ENCODE peak calls at places on chromosome X, in five cellular contexts. P is A549, W is K562, L is H1, M is HepG2. G is an unnamed sample.
A peak's percentile ranks its signal among the peaks of the same experiment; 100 is the strongest.

GRCh38 chrX:16488959-16489358 is 161.0 kb upstream of the S100G start:
- DNase-seq in P (no peak), W (no peak), L (no peak), M (no peak), G (peak; percentile 41)

GRCh38 chrX:96985046-96985445 is 101.3 kb downstream of the RPA4 start:
- DNase-seq in P (no peak), W (no peak), L (no peak), M (no peak), G (peak; percentile 25)

GRCh38 chrX:53320543-53321215 is 39.3 kb upstream of the IQSEC2 start:
- DNase-seq in P (no peak), W (no peak), L (no peak), M (no peak), G (no peak)

GRCh38 chrX:153662266-153662665 is 11.3 kb downstream of the PNCK start:
- DNase-seq in P (no peak), W (no peak), L (peak; percentile 76), M (peak; percentile 48), G (peak; percentile 15)

GRCh38 chrX:112536544-112536943 is 143.2 kb downstream of the LHFPL1 start:
- DNase-seq in P (no peak), W (no peak), L (peak; percentile 43), M (no peak), G (no peak)

GRCh38 chrX:57266275-57266674 is 20.2 kb upstream of the FAAH2 start:
- DNase-seq in P (no peak), W (no peak), L (no peak), M (no peak), G (no peak)

GRCh38 chrX:110042521-110042920 is 39.6 kb downstream of the TMEM164 start:
- DNase-seq in P (no peak), W (no peak), L (no peak), M (no peak), G (peak; percentile 42)

GRCh38 chrX:14913241-14913640 is 40.0 kb downstream of the MOSPD2 start:
- DNase-seq in P (no peak), W (no peak), L (no peak), M (no peak), G (peak; percentile 22)

GRCh38 chrX:44876076-44876475 is 3.1 kb downstream of the KDM6A start:
- DNase-seq in P (no peak), W (no peak), L (no peak), M (no peak), G (peak; percentile 37)

DNA sequence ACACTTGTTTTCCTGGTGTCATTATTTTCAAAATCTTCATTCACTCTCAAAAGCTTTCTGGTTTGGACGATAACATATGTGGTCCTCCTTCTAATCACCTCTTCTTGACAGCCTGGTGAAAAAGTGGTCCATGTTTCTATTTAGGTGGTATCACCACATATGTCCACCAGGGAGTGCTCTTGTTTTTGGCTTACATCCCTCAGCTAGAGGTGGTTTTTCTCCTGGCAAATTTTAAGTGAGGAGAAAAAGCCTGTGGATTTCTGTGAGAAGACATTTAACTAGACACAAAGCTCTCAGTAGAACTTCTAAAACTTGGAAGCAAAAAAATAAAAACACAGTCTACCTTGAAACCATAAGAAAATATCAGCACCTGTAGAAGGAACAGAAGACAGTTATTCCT is 58.0 kb upstream of the FRMPD4 start:
- DNase-seq in P (peak; percentile 6), W (peak; percentile 8), L (no peak), M (peak; percentile 2), G (peak; percentile 55)
- TF ChIP-seq MAFK in P (no peak), W (no peak), L (no peak), M (no peak), G (no peak)

DNA sequence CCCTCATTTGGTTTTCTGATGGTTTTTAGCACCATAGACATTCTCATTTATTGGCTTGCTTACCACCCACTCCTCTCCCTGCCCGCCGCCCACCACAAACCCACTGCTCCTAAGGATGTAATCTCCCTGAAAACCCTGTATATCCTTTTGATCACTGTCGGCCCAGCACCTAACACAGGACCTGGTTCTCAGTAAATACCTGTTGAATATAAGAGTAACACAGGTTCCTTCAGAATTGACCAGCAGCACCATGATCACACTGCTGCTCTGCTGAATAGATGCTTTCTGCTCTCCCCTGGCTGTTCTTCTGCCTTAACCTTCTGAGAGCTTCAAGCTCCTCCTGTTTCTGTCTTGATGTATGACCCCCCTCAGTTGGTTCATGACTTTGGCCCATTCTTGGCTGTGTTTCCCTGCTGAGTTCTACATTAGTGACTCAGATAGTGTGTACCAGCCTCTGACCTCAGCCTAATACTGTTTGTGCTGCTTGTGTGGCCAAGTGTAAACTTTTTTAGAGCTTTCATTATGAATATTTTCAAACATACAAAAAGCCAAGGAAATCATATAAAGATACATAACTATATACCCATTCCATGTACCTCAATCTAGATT is 265.3 kb downstream of the FRMPD4 start:
- DNase-seq in P (no peak), W (no peak), L (no peak), M (no peak), G (peak; percentile 26)
- TF ChIP-seq MAFK in P (no peak), W (no peak), L (no peak), M (no peak), G (no peak)

DNA sequence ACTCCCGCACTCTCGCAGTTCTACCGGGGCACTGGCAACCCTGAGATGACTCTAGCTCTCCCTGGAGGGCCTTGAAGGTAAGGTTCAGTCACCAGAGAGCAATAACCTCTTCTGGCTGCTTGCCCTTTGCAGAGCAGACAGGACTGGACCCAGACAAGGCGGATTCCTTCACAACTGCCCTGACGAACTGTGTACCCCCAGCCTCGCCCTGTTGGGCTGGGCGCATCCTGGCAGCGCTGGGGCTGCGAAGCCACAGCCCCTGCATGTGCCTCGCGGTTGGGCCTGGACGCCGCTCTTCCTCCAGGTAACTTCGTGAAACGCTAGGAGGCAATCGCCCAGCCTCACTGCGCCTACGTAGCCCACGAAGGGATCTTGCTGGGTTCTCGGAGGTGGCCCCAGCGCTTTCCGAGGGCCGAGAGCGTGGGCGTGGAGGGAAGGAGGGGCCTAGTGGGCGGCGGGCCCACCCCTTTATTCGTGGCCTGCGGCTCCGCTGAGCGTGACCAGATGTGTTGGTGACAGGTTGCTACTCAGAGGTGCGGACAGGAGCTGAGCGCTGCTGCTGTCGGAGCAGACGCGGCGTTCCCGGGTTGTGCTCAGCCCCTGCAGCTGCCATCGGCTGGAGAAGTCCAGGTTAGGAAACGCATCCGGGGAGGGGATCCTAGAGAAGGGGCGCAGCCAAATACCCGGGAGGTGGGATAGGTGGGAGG is 1.9 kb upstream of the MAMLD1 start:
- DNase-seq in P (no peak), W (no peak), L (peak; percentile 51), M (no peak), G (peak; percentile 26)
- TF ChIP-seq MAFK in P (no peak), W (no peak), L (no peak), M (no peak), G (no peak)

GRCh38 chrX:68232206-68232605 is 201.1 kb downstream of the OPHN1 start:
- DNase-seq in P (no peak), W (no peak), L (no peak), M (no peak), G (no peak)
- TF ChIP-seq MAFK in P (no peak), W (no peak), L (no peak), M (no peak), G (no peak)

DNA sequence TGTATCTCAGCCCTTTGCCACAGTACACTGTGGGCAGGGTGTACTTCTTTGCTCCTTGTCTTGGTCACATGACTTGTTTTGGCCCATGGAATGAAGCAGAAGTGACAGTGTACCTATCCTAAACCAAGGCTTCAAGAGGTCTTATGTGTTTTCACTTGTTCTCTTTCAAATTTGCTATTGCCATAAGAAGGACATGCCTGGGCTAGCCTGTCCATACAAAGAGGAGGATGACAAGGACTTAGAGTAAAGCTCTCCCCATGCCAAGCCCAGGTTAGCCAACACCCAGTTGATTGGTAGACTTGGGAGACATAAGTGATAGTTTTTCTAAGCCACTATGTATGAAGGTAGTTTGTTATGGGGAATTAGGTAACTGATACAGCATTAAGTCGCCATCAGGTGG is 141.1 kb upstream of the MID1 start:
- DNase-seq in P (no peak), W (no peak), L (no peak), M (no peak), G (no peak)
- TF ChIP-seq MAFK in P (no peak), W (no peak), L (no peak), M (no peak), G (no peak)

GRCh38 chrX:10111364-10112148 is 45.2 kb upstream of the CLCN4 start:
- DNase-seq in P (no peak), W (no peak), L (no peak), M (peak; percentile 32), G (peak; percentile 14)
- TF ChIP-seq MAFK in P (no peak), W (no peak), L (no peak), M (no peak), G (no peak)